ENCODE peak calls at places on chromosomes 12 and 14, in eight cellular contexts. E is left ventricle myocardium inferior; L is tibial nerve; F is H1; Q is fibroblast of lung; M is CD8-positive, alpha-beta T cell; U is GM23338; D is psoas muscle. J is an unnamed sample.
A peak's percentile ranks its signal among the peaks of the same experiment; 100 is the strongest.

GRCh38 chr12:83027021-83027723 is 340.5 kb downstream of the TMTC2 start:
- DNase-seq in Q (no peak), M (no peak), E (no peak), U (no peak), F (no peak), L (no peak), D (no peak), J (no peak)

GRCh38 chr12:124682425-124683329 is 115.3 kb upstream of the NCOR2 start:
- DNase-seq in M (no peak), D (no peak), Q (no peak), F (no peak), L (no peak), E (no peak), U (no peak), J (no peak)

GRCh38 chr12:107990325-107990724 is 138.8 kb upstream of the WSCD2 start:
- DNase-seq in D (peak; percentile 48), F (no peak), U (peak; percentile 91), E (peak; percentile 16), L (peak; percentile 12), Q (no peak), M (no peak), J (peak; percentile 68)

GRCh38 chr12:67534671-67535070 is 113.9 kb upstream of the DYRK2 start:
- DNase-seq in U (no peak), Q (peak; percentile 91), E (peak; percentile 17), F (no peak), D (no peak), L (no peak), M (no peak), J (no peak)

GRCh38 chr12:48263617-48264016 is 60.5 kb upstream of the OR10AD1 start:
- DNase-seq in D (no peak), E (no peak), M (no peak), U (no peak), L (no peak), F (no peak), Q (no peak), J (no peak)

GRCh38 chr14:102020058-102020971 is 55.9 kb downstream of the DYNC1H1 start:
- DNase-seq in L (no peak), M (peak; percentile 6), F (no peak), E (no peak), Q (peak; percentile 72), U (no peak), D (no peak), J (peak; percentile 28)

GRCh38 chr14:100402631-100403030 is 79.5 kb downstream of the SLC25A47 start:
- DNase-seq in F (no peak), D (no peak), M (no peak), E (no peak), Q (no peak), U (no peak), L (no peak), J (no peak)

GRCh38 chr14:106564058-106564643 is 1037.8 kb downstream of the TMEM121 start:
- DNase-seq in F (no peak), D (no peak), M (peak; percentile 36), L (no peak), Q (no peak), U (peak; percentile 21), E (no peak), J (peak; percentile 54)

GRCh38 chr14:75720828-75721227 is 59.8 kb downstream of the TTLL5 start:
- DNase-seq in E (peak; percentile 55), L (peak; percentile 44), M (no peak), Q (peak; percentile 62), F (no peak), U (no peak), D (peak; percentile 50), J (no peak)

GRCh38 chr14:78172428-78172827 is 2.3 kb downstream of the NRXN3 start:
- DNase-seq in M (no peak), L (no peak), D (no peak), E (no peak), Q (no peak), U (no peak), F (no peak), J (no peak)

GRCh38 chr12:109621271-109621671 is 47.7 kb downstream of the MVK start:
- DNase-seq in F (no peak), L (no peak), U (no peak), Q (peak; percentile 42), D (no peak), M (no peak), E (no peak), J (no peak)

GRCh38 chr12:65389436-65389835 is 111.0 kb downstream of the MSRB3 start:
- DNase-seq in Q (no peak), U (no peak), L (no peak), D (no peak), M (no peak), F (no peak), E (no peak), J (peak; percentile 48)

GRCh38 chr12:15701212-15701611 is 88.0 kb downstream of the EPS8 start:
- DNase-seq in Q (peak; percentile 59), M (no peak), U (no peak), E (no peak), D (no peak), F (no peak), L (no peak), J (no peak)

GRCh38 chr12:4220489-4220888 is 53.1 kb upstream of the CCND2 start:
- DNase-seq in L (no peak), F (no peak), D (no peak), M (no peak), E (no peak), U (no peak), Q (no peak), J (no peak)

GRCh38 chr12:132176358-132176919 is 32.2 kb downstream of the NOC4L start:
- DNase-seq in F (no peak), L (no peak), D (peak; percentile 35), E (no peak), U (no peak), M (no peak), Q (no peak), J (no peak)

GRCh38 chr12:105378821-105379400 is 48.4 kb downstream of the C12orf75 start:
- DNase-seq in E (no peak), D (no peak), Q (peak; percentile 14), U (no peak), L (no peak), F (no peak), M (no peak), J (peak; percentile 33)

GRCh38 chr12:120007272-120007671 is 18.2 kb downstream of the BICDL1 start:
- DNase-seq in L (no peak), E (no peak), D (no peak), F (no peak), U (no peak), Q (no peak), M (peak; percentile 60), J (no peak)

GRCh38 chr12:16300706-16301105 is 23.2 kb upstream of the SLC15A5 start:
- DNase-seq in U (no peak), D (peak; percentile 72), E (peak; percentile 39), F (no peak), M (no peak), L (peak; percentile 50), Q (no peak), J (no peak)

GRCh38 chr14:22737052-22737451 is 29.4 kb upstream of the OXA1L start:
- DNase-seq in U (no peak), E (no peak), D (no peak), L (no peak), F (no peak), Q (no peak), M (no peak), J (no peak)

GRCh38 chr12:98373019-98373554 is 142.3 kb upstream of the TMPO start:
- DNase-seq in M (no peak), D (no peak), E (no peak), L (no peak), F (no peak), U (peak; percentile 75), Q (peak; percentile 58), J (no peak)

GRCh38 chr12:76855266-76855665 is 23.6 kb downstream of the CSRP2 start:
- DNase-seq in M (no peak), U (no peak), E (no peak), D (no peak), L (no peak), Q (no peak), F (no peak), J (no peak)

GRCh38 chr14:79411403-79412174 is 799.7 kb downstream of the DIO2 start:
- DNase-seq in F (no peak), D (no peak), E (no peak), U (no peak), L (no peak), M (no peak), Q (no peak), J (no peak)

GRCh38 chr12:67019070-67019469 is 250.1 kb upstream of the CAND1 start:
- DNase-seq in M (no peak), U (no peak), D (no peak), E (no peak), F (no peak), Q (no peak), L (no peak), J (no peak)

GRCh38 chr12:26121323-26121740 is 3.5 kb downstream of the BHLHE41 start:
- DNase-seq in L (no peak), D (no peak), E (no peak), Q (no peak), U (peak; percentile 72), M (no peak), F (no peak), J (no peak)

GRCh38 chr12:26122681-26123481 is 2.0 kb downstream of the BHLHE41 start:
- DNase-seq in M (no peak), F (no peak), U (peak; percentile 61), L (peak; percentile 88), E (peak; percentile 63), Q (peak; percentile 79), D (peak; percentile 86), J (peak; percentile 33)

GRCh38 chr12:26120561-26121274 is 4.1 kb downstream of the BHLHE41 start:
- DNase-seq in L (no peak), E (no peak), Q (no peak), F (no peak), M (no peak), U (no peak), D (no peak), J (no peak)

GRCh38 chr12:26123482-26123980 is 1.3 kb downstream of the BHLHE41 start:
- DNase-seq in U (no peak), M (no peak), D (no peak), F (no peak), Q (peak; percentile 37), L (no peak), E (no peak), J (no peak)

GRCh38 chr12:26121841-26122680 is 2.8 kb downstream of the BHLHE41 start:
- DNase-seq in L (no peak), U (peak; percentile 51), M (no peak), D (peak; percentile 66), F (no peak), Q (no peak), E (peak; percentile 40), J (peak; percentile 11)
- H3K27me3 ChIP-seq in L (no peaks in the 10 kb centered on the region), U (peaks cover 70% of the 10 kb centered on the region), M (peaks cover 40% of the 10 kb centered on the region), D (no peaks in the 10 kb centered on the region), F (peaks cover 61% of the 10 kb centered on the region), Q (no peaks in the 10 kb centered on the region), E (no peaks in the 10 kb centered on the region), J (peaks cover 57% of the 10 kb centered on the region)

GRCh38 chr14:103422981-103423600 is 37.9 kb downstream of the MARK3 start:
- DNase-seq in U (no peak), F (no peak), Q (peak; percentile 53), L (no peak), D (no peak), E (no peak), M (no peak), J (no peak)
- TF ChIP-seq CTCF in U (no peak), F (no peak), Q (no peak), L (no peak), D (no peak), E (no peak), M (no peak), J (no peak)

GRCh38 chr12:113561381-113561780 is 89.7 kb upstream of the LHX5 start:
- DNase-seq in Q (no peak), E (no peak), L (no peak), D (no peak), F (no peak), U (no peak), M (no peak), J (no peak)
- H3K27me3 ChIP-seq in Q (no peaks in the 10 kb centered on the region), E (peaks cover 94% of the 10 kb centered on the region), L (no peaks in the 10 kb centered on the region), D (no peaks in the 10 kb centered on the region), F (no peaks in the 10 kb centered on the region), U (no peaks in the 10 kb centered on the region), M (peaks cover 7% of the 10 kb centered on the region), J (peaks cover 9% of the 10 kb centered on the region)

GRCh38 chr12:54017027-54017788 is 8.4 kb downstream of the HOXC8 start:
- DNase-seq in D (peak; percentile 86), L (no peak), M (no peak), E (no peak), Q (no peak), F (no peak), U (peak; percentile 71), J (peak; percentile 77)
- TF ChIP-seq CTCF in D (peak; percentile 11), L (no peak), M (no peak), E (no peak), Q (no peak), F (no peak), U (no peak), J (peak; percentile 15)

J was measured in WERI-Rb-1.